ENCODE peak calls at places on chromosome 12, in four cellular contexts. One of them, this sample, is unnamed.

GRCh38 chr12:109734219-109735000 is 20.8 kb downstream of the FAM222A start:
- DNase-seq in stimulated activated CD8-positive, alpha-beta memory T cell treated with anti-CD3 and anti-CD28 coated beads, Interleukin-4, amount 100 ng/mL, for 4 hours: no peak
- DNase-seq in A549: no peak
- DNase-seq in right atrium auricular region: no peak
- DNase-seq in this sample: no peak

GRCh38 chr12:85733441-85733840 is 102.8 kb downstream of the RASSF9 start:
- DNase-seq in right atrium auricular region: no peak
- DNase-seq in stimulated activated CD8-positive, alpha-beta memory T cell treated with anti-CD3 and anti-CD28 coated beads, Interleukin-4, amount 100 ng/mL, for 4 hours: no peak
- DNase-seq in A549: no peak
- DNase-seq in this sample: no peak

GRCh38 chr12:86261142-86261541 is 5.0 kb upstream of the MGAT4C start:
- DNase-seq in A549: no peak
- DNase-seq in right atrium auricular region: no peak
- DNase-seq in stimulated activated CD8-positive, alpha-beta memory T cell treated with anti-CD3 and anti-CD28 coated beads, Interleukin-4, amount 100 ng/mL, for 4 hours: no peak
- DNase-seq in this sample: no peak

GRCh38 chr12:89472508-89472907 is 52.1 kb downstream of the GALNT4 start:
- DNase-seq in right atrium auricular region: no peak
- DNase-seq in stimulated activated CD8-positive, alpha-beta memory T cell treated with anti-CD3 and anti-CD28 coated beads, Interleukin-4, amount 100 ng/mL, for 4 hours: no peak
- DNase-seq in A549: no peak
- DNase-seq in this sample: no peak

GRCh38 chr12:12934556-12934955 is 17.4 kb downstream of the GPRC5D start:
- DNase-seq in right atrium auricular region: peak; percentile 47
- DNase-seq in stimulated activated CD8-positive, alpha-beta memory T cell treated with anti-CD3 and anti-CD28 coated beads, Interleukin-4, amount 100 ng/mL, for 4 hours: no peak
- DNase-seq in A549: no peak
- DNase-seq in this sample: no peak

GRCh38 chr12:96501139-96501741 is 11.9 kb downstream of the CFAP54 start:
- DNase-seq in A549: peak; percentile 77
- DNase-seq in right atrium auricular region: no peak
- DNase-seq in stimulated activated CD8-positive, alpha-beta memory T cell treated with anti-CD3 and anti-CD28 coated beads, Interleukin-4, amount 100 ng/mL, for 4 hours: no peak
- DNase-seq in this sample: no peak

GRCh38 chr12:63916561-63917476 is 72.3 kb downstream of the SRGAP1 start:
- DNase-seq in A549: no peak
- DNase-seq in right atrium auricular region: no peak
- DNase-seq in stimulated activated CD8-positive, alpha-beta memory T cell treated with anti-CD3 and anti-CD28 coated beads, Interleukin-4, amount 100 ng/mL, for 4 hours: no peak
- DNase-seq in this sample: no peak

GRCh38 chr12:93621986-93622385 is 49.5 kb downstream of the SOCS2 start:
- DNase-seq in A549: no peak
- DNase-seq in stimulated activated CD8-positive, alpha-beta memory T cell treated with anti-CD3 and anti-CD28 coated beads, Interleukin-4, amount 100 ng/mL, for 4 hours: no peak
- DNase-seq in right atrium auricular region: no peak
- DNase-seq in this sample: no peak

GRCh38 chr12:128178551-128178950 is 88.4 kb upstream of the TMEM132C start:
- DNase-seq in stimulated activated CD8-positive, alpha-beta memory T cell treated with anti-CD3 and anti-CD28 coated beads, Interleukin-4, amount 100 ng/mL, for 4 hours: no peak
- DNase-seq in right atrium auricular region: no peak
- DNase-seq in A549: no peak
- DNase-seq in this sample: no peak

GRCh38 chr12:101407054-101407437 is 526 bp downstream of the ARL1 start:
- DNase-seq in right atrium auricular region: no peak
- DNase-seq in A549: no peak
- DNase-seq in stimulated activated CD8-positive, alpha-beta memory T cell treated with anti-CD3 and anti-CD28 coated beads, Interleukin-4, amount 100 ng/mL, for 4 hours: peak; percentile 1
- DNase-seq in this sample: no peak

GRCh38 chr12:47867496-47867941 is 37.3 kb downstream of the VDR start:
- DNase-seq in stimulated activated CD8-positive, alpha-beta memory T cell treated with anti-CD3 and anti-CD28 coated beads, Interleukin-4, amount 100 ng/mL, for 4 hours: no peak
- DNase-seq in A549: no peak
- DNase-seq in right atrium auricular region: peak; percentile 74
- DNase-seq in this sample: no peak

GRCh38 chr12:39930066-39930465 is 175.8 kb downstream of the SLC2A13 start:
- DNase-seq in right atrium auricular region: no peak
- DNase-seq in A549: no peak
- DNase-seq in stimulated activated CD8-positive, alpha-beta memory T cell treated with anti-CD3 and anti-CD28 coated beads, Interleukin-4, amount 100 ng/mL, for 4 hours: no peak
- DNase-seq in this sample: no peak

GRCh38 chr12:108696996-108697290 is 34.4 kb downstream of the CORO1C start:
- DNase-seq in A549: no peak
- DNase-seq in right atrium auricular region: no peak
- DNase-seq in stimulated activated CD8-positive, alpha-beta memory T cell treated with anti-CD3 and anti-CD28 coated beads, Interleukin-4, amount 100 ng/mL, for 4 hours: no peak
- DNase-seq in this sample: no peak

This sample was measured in NCI-H1092.